ENCODE peak calls at places on chromosome 9, in five cellular contexts. R is astrocyte, E is sigmoid colon, C is breast epithelium, G is right cardiac atrium. U is an unnamed sample.

GRCh38 chr9:118609355-118610044 is 759.7 kb downstream of the BRINP1 start:
- DNase-seq in E (no peak), C (no peak), R (peak; percentile 43), G (no peak), U (no peak)

GRCh38 chr9:92603100-92603499 is 66.8 kb downstream of the IPPK start:
- DNase-seq in R (no peak), E (no peak), C (no peak), G (no peak), U (no peak)

GRCh38 chr9:81032030-81032572 is 657.2 kb downstream of the TLE1 start:
- DNase-seq in C (no peak), G (peak; percentile 27), E (no peak), R (peak; percentile 94), U (no peak)

GRCh38 chr9:114307323-114308250 is 15.3 kb upstream of the ORM1 start:
- DNase-seq in C (peak; percentile 36), G (no peak), E (peak; percentile 40), R (peak; percentile 52), U (no peak)

GRCh38 chr9:134328841-134329575 is 2.8 kb downstream of the RXRA start:
- DNase-seq in C (no peak), R (no peak), E (peak; percentile 84), G (peak; percentile 85), U (no peak)

GRCh38 chr9:13841801-13842462 is 472.0 kb downstream of the NFIB start:
- DNase-seq in R (no peak), G (peak; percentile 57), C (no peak), E (no peak), U (peak; percentile 13)

GRCh38 chr9:116193636-116194035 is 40.0 kb downstream of the PAPPA start:
- DNase-seq in E (no peak), C (no peak), G (no peak), R (peak; percentile 81), U (no peak)

GRCh38 chr9:116953271-116953670 is 266.2 kb downstream of the TRIM32 start:
- DNase-seq in E (no peak), C (no peak), G (no peak), R (no peak), U (no peak)

GRCh38 chr9:111622626-111623025 is 8.5 kb upstream of the DNAJC25 start:
- DNase-seq in E (no peak), R (peak; percentile 52), C (no peak), G (no peak), U (no peak)

GRCh38 chr9:137434498-137435380 is 6.4 kb downstream of the ENTPD8 start:
- DNase-seq in G (peak; percentile 61), C (no peak), R (no peak), E (no peak), U (no peak)
- H3K27ac ChIP-seq in G (no peak overlapping the region), C (no peak overlapping the region), R (no peak overlapping the region), E (no peak overlapping the region), U (no peak overlapping the region)

GRCh38 chr9:105243935-105244273 is 547 bp upstream of the SLC44A1 start:
- DNase-seq in R (no peak), E (no peak), G (no peak), C (no peak), U (no peak)
- H3K27ac ChIP-seq in R (peak overlapping the region; percentile 57), E (peak overlapping the region; percentile 78), G (peak overlapping the region; percentile 65), C (peak overlapping the region; percentile 93), U (peak overlapping the region; percentile 90)

DNA sequence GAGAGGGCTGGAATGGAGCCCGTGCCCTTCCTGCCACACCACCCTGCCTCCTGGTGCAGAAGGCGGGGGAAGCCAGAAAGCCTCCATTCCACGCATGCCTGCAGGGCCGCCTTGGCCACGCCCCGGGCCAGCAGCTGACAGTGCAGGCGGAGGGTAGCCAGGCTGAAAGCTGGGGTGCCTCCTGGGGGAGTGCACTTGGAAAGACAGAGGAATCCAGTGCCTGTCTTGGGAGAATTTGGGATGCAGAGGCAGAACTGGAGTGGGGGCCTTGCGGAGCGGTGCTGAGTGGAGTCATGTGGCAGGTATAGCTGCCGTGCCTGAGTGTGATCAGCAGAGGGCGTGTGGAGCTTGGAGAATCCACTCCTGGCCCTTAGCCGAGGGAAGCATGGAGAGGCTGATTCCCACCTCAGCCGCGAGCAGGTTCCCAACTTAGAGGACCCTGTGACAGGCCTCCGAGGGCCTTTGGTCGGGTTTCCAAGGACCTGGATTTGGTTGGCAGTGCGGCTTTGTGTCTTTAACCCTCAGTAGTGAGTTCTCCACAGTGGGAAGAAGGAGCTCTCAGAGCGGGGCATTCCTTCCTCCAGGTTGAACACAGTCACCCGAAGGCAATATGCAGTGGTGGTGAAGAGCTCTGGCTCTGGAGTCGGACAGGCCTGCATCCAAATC is 9.1 kb upstream of the URM1 start:
- DNase-seq in R (peak; percentile 63), C (peak; percentile 84), E (peak; percentile 93), G (peak; percentile 90), U (peak; percentile 93)
- H3K27ac ChIP-seq in R (peak overlapping the region; percentile 10), C (peak overlapping the region; percentile 60), E (peak overlapping the region; percentile 76), G (peak overlapping the region; percentile 34), U (no peak overlapping the region)

DNA sequence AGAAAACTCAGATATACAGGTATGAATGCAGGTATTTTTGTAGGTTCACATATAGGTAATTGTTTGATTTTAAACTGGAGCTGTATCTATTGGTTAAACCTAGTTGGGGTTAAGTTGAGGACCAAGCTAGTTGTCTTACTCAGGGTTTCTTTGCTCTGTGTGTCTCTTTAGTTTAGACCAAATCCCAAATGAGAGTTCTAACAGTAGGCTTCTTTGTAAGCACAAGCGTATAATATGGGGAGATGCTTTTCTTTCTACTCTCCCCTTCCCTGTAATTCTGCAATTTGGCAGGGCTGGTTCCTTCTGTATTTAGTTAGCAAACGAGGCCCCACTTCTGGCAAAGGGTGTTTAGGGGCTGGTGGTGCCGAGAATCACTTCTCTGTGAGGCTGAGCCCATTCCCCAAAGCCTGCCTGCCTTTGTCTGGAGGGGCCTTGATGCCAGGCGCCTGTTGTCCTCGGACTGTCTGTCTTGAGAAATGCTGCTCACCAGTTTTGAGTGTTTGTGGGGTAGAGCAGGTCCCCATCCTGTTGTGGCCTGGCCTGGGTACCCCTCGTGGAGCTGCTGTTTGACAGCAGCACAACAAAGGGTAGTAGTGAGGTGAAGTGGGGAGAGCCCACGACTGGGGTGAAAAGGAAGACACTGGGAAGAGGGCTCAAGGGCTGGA is 259.3 kb downstream of the FANCC start:
- DNase-seq in C (no peak), R (no peak), E (no peak), G (no peak), U (no peak)
- H3K27ac ChIP-seq in C (no peak overlapping the region), R (no peak overlapping the region), E (peak overlapping the region; percentile 87), G (peak overlapping the region; percentile 53), U (no peak overlapping the region)

DNA sequence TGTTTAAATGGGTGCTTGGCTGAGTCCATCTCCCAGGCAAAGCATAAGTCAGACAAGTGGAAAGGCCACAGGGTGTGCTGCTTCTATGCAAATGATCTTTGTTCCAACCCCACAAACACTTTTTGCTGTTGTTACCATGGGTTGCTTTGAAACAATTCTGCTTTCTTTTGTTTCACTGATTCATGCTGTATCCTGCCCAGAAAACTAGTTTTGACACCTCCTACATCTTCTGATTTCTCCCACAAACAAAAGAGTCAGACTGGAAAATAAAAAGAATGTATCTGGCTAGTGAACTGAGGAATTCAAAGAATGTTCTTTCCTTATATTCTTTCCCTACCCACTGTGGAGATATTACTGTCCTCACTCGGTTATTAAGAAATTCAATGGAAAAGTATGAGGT is 298.6 kb downstream of the DIRAS2 start:
- DNase-seq in R (peak; percentile 27), C (no peak), G (no peak), E (no peak), U (no peak)
- H3K27ac ChIP-seq in R (no peak overlapping the region), C (no peak overlapping the region), G (no peak overlapping the region), E (no peak overlapping the region), U (no peak overlapping the region)

GRCh38 chr9:89153618-89154017 is 25.0 kb downstream of the SHC3 start:
- DNase-seq in G (no peak), C (no peak), E (no peak), R (peak; percentile 91), U (no peak)
- H3K27ac ChIP-seq in G (no peak overlapping the region), C (no peak overlapping the region), E (no peak overlapping the region), R (peak overlapping the region; percentile 98), U (no peak overlapping the region)